ENCODE peak calls at places on chromosomes 1 and 21, in seven cellular contexts. B is GM23338, D is GM23248, H is neural progenitor cell, J is SK-N-SH, G is HCT116, Q is hepatocyte. E is an unnamed sample.
A peak's percentile ranks its signal among the peaks of the same experiment; 100 is the strongest.

GRCh38 chr21:26115346-26115745 is 55.2 kb downstream of the APP start:
- DNase-seq in B (no peak), D (no peak), H (no peak), J (peak; percentile 30), G (no peak), Q (no peak), E (peak; percentile 70)

GRCh38 chr1:228364068-228364705 is 42.4 kb downstream of the TRIM11 start:
- DNase-seq in B (no peak), D (no peak), H (no peak), J (no peak), G (no peak), Q (no peak), E (no peak)

GRCh38 chr1:221987860-221988520 is 246.1 kb upstream of the DUSP10 start:
- DNase-seq in B (no peak), D (peak; percentile 78), H (no peak), J (no peak), G (no peak), Q (no peak), E (peak; percentile 95)

GRCh38 chr1:235513495-235514366 is 9.5 kb upstream of the B3GALNT2 start:
- DNase-seq in B (peak; percentile 87), D (peak; percentile 74), H (peak; percentile 73), J (peak; percentile 55), G (peak; percentile 59), Q (peak; percentile 83), E (peak; percentile 75)

GRCh38 chr1:85609976-85610375 is 29.4 kb downstream of the CCN1 start:
- DNase-seq in B (no peak), D (no peak), H (no peak), J (no peak), G (no peak), Q (no peak), E (no peak)

GRCh38 chr1:186213225-186213607 is 161.8 kb downstream of the TPR start:
- DNase-seq in B (no peak), D (no peak), H (no peak), J (peak; percentile 7), G (no peak), Q (no peak), E (no peak)

GRCh38 chr1:53062731-53063591 is 948 bp downstream of the PODN start:
- DNase-seq in B (peak; percentile 65), D (peak; percentile 45), H (peak; percentile 59), J (peak; percentile 72), G (no peak), Q (no peak), E (no peak)

GRCh38 chr1:20361805-20362381 is 71.2 kb downstream of the VWA5B1 start:
- DNase-seq in B (peak; percentile 84), D (peak; percentile 75), H (peak; percentile 83), J (peak; percentile 79), G (peak; percentile 42), Q (peak; percentile 71), E (peak; percentile 75)

GRCh38 chr1:180254854-180255253 is 24.8 kb downstream of the LHX4 start:
- DNase-seq in B (no peak), D (no peak), H (peak; percentile 63), J (no peak), G (no peak), Q (no peak), E (no peak)

GRCh38 chr1:225868631-225869330 is 13.4 kb downstream of the TMEM63A start:
- DNase-seq in B (no peak), D (no peak), H (no peak), J (no peak), G (no peak), Q (no peak), E (no peak)

DNA sequence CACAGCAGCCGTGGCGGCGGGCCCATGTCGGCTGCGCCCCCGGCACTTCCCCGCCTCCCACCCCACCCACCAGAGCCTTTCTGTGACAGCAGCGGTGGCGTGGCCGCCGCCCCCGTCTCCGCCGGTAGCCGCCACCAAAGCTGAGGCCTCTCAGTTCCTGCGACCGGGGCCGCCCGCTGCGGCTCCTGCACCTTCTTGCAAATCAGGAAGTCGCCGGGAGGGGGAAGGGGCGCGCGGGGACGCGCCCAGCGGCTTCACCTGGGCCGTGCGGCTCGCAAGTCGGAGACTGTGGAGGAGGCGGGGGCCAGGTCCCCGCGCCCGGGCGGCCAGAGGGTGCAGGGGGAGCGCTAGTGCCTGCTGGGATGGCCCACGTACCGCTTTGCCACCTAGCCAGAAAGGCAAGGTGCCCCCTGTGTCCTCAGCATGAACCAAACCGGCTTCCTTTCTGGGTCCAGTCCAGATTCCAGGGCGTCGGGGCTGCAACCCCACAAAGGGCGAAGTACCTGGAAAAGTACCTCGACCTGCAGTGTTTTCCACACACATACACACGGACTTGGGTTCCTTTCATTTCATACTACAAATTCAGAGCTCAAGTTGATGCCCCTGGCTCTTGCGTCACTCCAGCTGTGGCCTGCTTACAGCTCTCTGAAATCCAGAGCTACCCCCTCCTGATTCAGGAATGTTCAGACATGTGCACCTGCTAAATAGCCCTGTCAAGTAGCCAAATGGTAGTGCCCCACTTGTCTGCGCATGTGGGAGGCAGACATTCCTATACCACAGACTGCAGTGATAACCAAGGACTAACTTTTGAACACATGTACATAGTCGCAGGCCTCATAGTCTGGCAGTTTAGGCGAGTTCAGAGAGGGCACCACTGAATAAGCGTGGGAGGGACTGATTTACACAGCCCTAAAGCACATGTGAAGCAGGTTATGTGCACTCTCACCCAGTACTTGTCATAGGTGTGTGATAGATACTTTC is at the start of gene DENND1B:
- DNase-seq in B (peak; percentile 89), D (peak; percentile 59), H (peak; percentile 80), J (peak; percentile 70), G (peak; percentile 43), Q (peak; percentile 87), E (peak; percentile 66)
- TF ChIP-seq EZH2phosphoT487 in B (no peak), D (no peak), H (no peak), J (no peak), G (no peak), Q (no peak), E (no peak)

DNA sequence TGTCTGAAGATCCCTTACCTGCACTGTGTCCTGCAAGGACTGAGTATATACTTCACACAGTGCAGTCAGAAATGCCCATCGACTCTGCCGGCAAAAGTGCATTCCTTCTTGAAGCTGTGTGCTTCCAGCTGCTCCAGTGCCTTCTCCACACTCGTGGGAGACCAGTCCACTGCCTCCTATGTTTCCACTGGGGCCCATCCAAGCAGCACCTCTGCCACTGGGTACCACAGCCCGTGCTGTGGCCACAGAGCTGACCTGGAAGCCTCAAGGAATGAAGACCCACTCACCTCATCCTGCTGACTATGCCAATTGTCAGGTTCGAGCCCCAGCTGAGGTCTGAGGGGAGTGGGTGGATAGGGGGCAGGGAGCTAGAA is 108.1 kb downstream of the GDAP2 start:
- DNase-seq in B (no peak), D (no peak), H (no peak), J (no peak), G (no peak), Q (no peak), E (peak; percentile 19)
- H3K27ac ChIP-seq in B (no peak overlapping the region), D (no peak overlapping the region), H (no peak overlapping the region), J (peak overlapping the region; percentile 82), G (no peak overlapping the region), Q (peak overlapping the region; percentile 93), E (peak overlapping the region; percentile 81)

GRCh38 chr1:74436078-74436477 is 76.3 kb downstream of the LRRC53 start:
- DNase-seq in B (no peak), D (no peak), H (no peak), J (no peak), G (no peak), Q (no peak), E (no peak)

GRCh38 chr1:74432325-74432724 is 80.1 kb downstream of the LRRC53 start:
- DNase-seq in B (no peak), D (no peak), H (no peak), J (no peak), G (no peak), Q (no peak), E (no peak)

GRCh38 chr1:74437035-74437434 is 75.4 kb downstream of the LRRC53 start:
- DNase-seq in B (no peak), D (no peak), H (no peak), J (no peak), G (no peak), Q (no peak), E (no peak)
- TF ChIP-seq EZH2phosphoT487 in B (no peak), D (no peak), H (no peak), J (no peak), G (no peak), Q (no peak), E (no peak)

DNA sequence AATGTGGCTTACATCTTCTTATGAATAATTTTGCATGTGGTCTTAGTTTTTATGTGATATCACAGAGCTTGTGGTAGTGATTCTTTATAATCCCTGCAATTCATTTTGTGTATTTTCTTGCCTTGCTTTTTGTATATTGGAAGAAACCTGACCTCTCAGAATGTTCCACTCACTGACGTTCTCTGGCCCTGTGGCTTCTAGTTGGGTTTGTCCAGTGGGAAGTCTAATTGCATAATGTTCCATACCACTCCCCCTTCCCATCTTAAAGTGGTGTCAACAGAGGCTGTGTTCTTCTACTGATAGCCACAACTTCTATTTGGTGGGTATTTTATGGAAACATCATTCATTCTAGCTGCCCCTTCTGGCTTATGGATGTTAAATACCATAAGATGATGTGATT is 225.3 kb downstream of the BACH1 start:
- DNase-seq in B (no peak), D (no peak), H (no peak), J (no peak), G (no peak), Q (no peak), E (no peak)
- H3K27ac ChIP-seq in B (no peak overlapping the region), D (no peak overlapping the region), H (no peak overlapping the region), J (no peak overlapping the region), G (no peak overlapping the region), Q (no peak overlapping the region), E (no peak overlapping the region)

DNA sequence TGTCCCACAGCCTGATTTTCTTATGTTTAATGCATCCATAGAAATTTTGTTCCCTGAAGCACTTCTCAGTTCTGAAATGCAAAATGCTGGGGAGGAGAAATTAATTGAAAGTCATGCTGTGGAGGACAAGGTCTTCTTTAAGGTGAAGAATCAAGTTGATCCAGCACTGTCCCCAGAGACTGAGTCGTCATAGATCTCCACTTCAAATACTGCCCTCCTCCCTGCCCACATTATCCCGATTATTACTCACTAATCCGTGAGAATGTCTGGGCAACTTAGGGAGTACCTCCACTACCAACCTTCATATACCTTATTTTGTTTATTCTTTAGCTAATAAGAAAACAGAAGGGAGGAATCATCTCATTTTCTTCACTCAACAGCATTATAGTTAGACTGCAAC is 70.0 kb upstream of the FMN2 start:
- DNase-seq in B (no peak), D (peak; percentile 12), H (no peak), J (no peak), G (no peak), Q (no peak), E (no peak)
- TF ChIP-seq EZH2phosphoT487 in B (no peak), D (no peak), H (no peak), J (no peak), G (no peak), Q (no peak), E (no peak)

GRCh38 chr1:238272145-238272544 is 381.4 kb upstream of the ZP4 start:
- DNase-seq in B (no peak), D (no peak), H (no peak), J (no peak), G (no peak), Q (no peak), E (no peak)
- H3K27ac ChIP-seq in B (no peak overlapping the region), D (no peak overlapping the region), H (no peak overlapping the region), J (no peak overlapping the region), G (no peak overlapping the region), Q (no peak overlapping the region), E (no peak overlapping the region)